ENCODE peak calls at places on chromosomes 12 and 14, in four cellular contexts. W is T-helper 1 cell, U is AG10803, Z is uterus. F is an unnamed sample.

GRCh38 chr12:54215990-54216579 is 27.3 kb upstream of the SMUG1 start:
- DNase-seq in W (no peak), U (no peak), Z (no peak), F (no peak)

GRCh38 chr14:87000071-87000470 is 992.9 kb downstream of the GALC start:
- DNase-seq in W (no peak), U (no peak), Z (no peak), F (no peak)

GRCh38 chr12:112216223-112216622 is 90.9 kb downstream of the TRAFD1 start:
- DNase-seq in W (no peak), U (no peak), Z (no peak), F (no peak)

GRCh38 chr12:90120627-90121026 is 412.0 kb upstream of the ATP2B1 start:
- DNase-seq in W (no peak), U (no peak), Z (no peak), F (no peak)

GRCh38 chr12:65791400-65791799 is 32.9 kb upstream of the HMGA2 start:
- DNase-seq in W (no peak), U (no peak), Z (no peak), F (no peak)

GRCh38 chr12:52900166-52900895 is 4.5 kb downstream of the KRT8 start:
- DNase-seq in W (no peak), U (no peak), Z (no peak), F (no peak)

GRCh38 chr12:102736328-102736727 is 180.7 kb downstream of the PAH start:
- DNase-seq in W (no peak), U (no peak), Z (no peak), F (no peak)

GRCh38 chr12:33669349-33669748 is 229.7 kb upstream of the SYT10 start:
- DNase-seq in W (no peak), U (no peak), Z (no peak), F (no peak)

GRCh38 chr12:27651201-27651600 is 45.0 kb upstream of the REP15 start:
- DNase-seq in W (no peak), U (peak; percentile 18), Z (no peak), F (no peak)

GRCh38 chr12:107472308-107472707 is 213.3 kb upstream of the PWP1 start:
- DNase-seq in W (no peak), U (no peak), Z (no peak), F (no peak)

GRCh38 chr12:109759076-109759420 is 45.4 kb downstream of the FAM222A start:
- DNase-seq in W (no peak), U (no peak), Z (peak; percentile 5), F (no peak)

GRCh38 chr12:85588221-85588620 is 248.0 kb downstream of the RASSF9 start:
- DNase-seq in W (no peak), U (no peak), Z (no peak), F (no peak)

GRCh38 chr12:81615031-81615430 is 144.1 kb downstream of the PPFIA2 start:
- DNase-seq in W (no peak), U (no peak), Z (no peak), F (no peak)

GRCh38 chr12:103735291-103735690 is 105.7 kb downstream of the NT5DC3 start:
- DNase-seq in W (no peak), U (no peak), Z (no peak), F (no peak)

GRCh38 chr14:51539571-51540037 is 112.1 kb upstream of the FRMD6 start:
- DNase-seq in W (no peak), U (peak; percentile 91), Z (no peak), F (no peak)

GRCh38 chr12:132486168-132486567 is 3.8 kb upstream of the FBRSL1 start:
- DNase-seq in W (no peak), U (no peak), Z (no peak), F (no peak)

GRCh38 chr14:103385994-103386491 is 828 bp downstream of the MARK3 start:
- DNase-seq in W (no peak), U (peak; percentile 23), Z (no peak), F (no peak)

GRCh38 chr14:33457021-33457420 is 493.9 kb downstream of the EGLN3 start:
- DNase-seq in W (no peak), U (peak; percentile 12), Z (no peak), F (no peak)

GRCh38 chr14:65230287-65230728 is 128.0 kb upstream of the MAX start:
- DNase-seq in W (no peak), U (no peak), Z (peak; percentile 50), F (no peak)

GRCh38 chr14:75604979-75605825 is 26.8 kb downstream of the FLVCR2 start:
- DNase-seq in W (no peak), U (no peak), Z (no peak), F (no peak)

GRCh38 chr12:50985322-50985721 is 33.0 kb downstream of the HIGD1C start:
- DNase-seq in W (no peak), U (peak; percentile 78), Z (peak; percentile 23), F (no peak)

GRCh38 chr14:79254069-79254775 is 957.1 kb downstream of the DIO2 start:
- DNase-seq in W (no peak), U (peak; percentile 18), Z (no peak), F (no peak)

GRCh38 chr12:115468087-115468510 is 784.1 kb upstream of the TBX3 start:
- DNase-seq in W (no peak), U (no peak), Z (no peak), F (no peak)

GRCh38 chr14:61668267-61668666 is 27.0 kb upstream of the HIF1A start:
- DNase-seq in W (no peak), U (no peak), Z (no peak), F (no peak)

GRCh38 chr12:19834596-19834995 is 395.3 kb downstream of the AEBP2 start:
- DNase-seq in W (no peak), U (peak; percentile 29), Z (no peak), F (no peak)

GRCh38 chr14:68645371-68645770 is 147.5 kb downstream of the ZFP36L1 start:
- DNase-seq in W (no peak), U (no peak), Z (no peak), F (no peak)

GRCh38 chr14:105281354-105282097 is 19.3 kb downstream of the BRF1 start:
- DNase-seq in W (no peak), U (peak; percentile 66), Z (no peak), F (no peak)

GRCh38 chr14:102924632-102925588 is 2.4 kb downstream of the AMN start:
- DNase-seq in W (no peak), U (no peak), Z (no peak), F (no peak)

GRCh38 chr14:32925439-32925838 is 13.2 kb upstream of the NPAS3 start:
- DNase-seq in W (no peak), U (no peak), Z (no peak), F (no peak)

GRCh38 chr12:111788178-111788654 is 21.5 kb downstream of the ALDH2 start:
- DNase-seq in W (no peak), U (peak; percentile 84), Z (no peak), F (no peak)

GRCh38 chr12:130858084-130858483 is 13.8 kb upstream of the RAN start:
- DNase-seq in W (no peak), U (no peak), Z (no peak), F (no peak)

GRCh38 chr12:122081697-122082221 is 3.2 kb downstream of the MLXIP start:
- DNase-seq in W (no peak), U (peak; percentile 80), Z (peak; percentile 61), F (no peak)

GRCh38 chr12:1666215-1666614 is 24.7 kb upstream of the ADIPOR2 start:
- DNase-seq in W (no peak), U (no peak), Z (no peak), F (no peak)

GRCh38 chr14:100159107-100159864 is at the start of gene DEGS2:
- DNase-seq in W (peak; percentile 42), U (no peak), Z (no peak), F (peak; percentile 61)